ENCODE peak calls at places on chromosomes 3 and 15, in six cellular contexts. O is HepG2; H is activated naive CD8-positive, alpha-beta T cell treated with anti-CD3 and anti-CD28 coated beads, Interleukin-2, amount 50 U/mL, for 16 hours; V is kidney glomerular epithelial cell; Y is activated gamma-delta T cell treated with Interleukin-2 at 50 U/mL for 16 hours; X is A172. Z is an unnamed sample.

GRCh38 chr15:82086243-82086995 is 40.6 kb upstream of the MEX3B start:
- DNase-seq in V (no peak), H (no peak), O (no peak), X (no peak), Y (no peak), Z (no peak)

GRCh38 chr3:43259626-43260025 is 26.7 kb upstream of the SNRK start:
- DNase-seq in O (no peak), H (no peak), Y (no peak), X (peak), V (no peak), Z (no peak)

GRCh38 chr3:71127463-71128243 is 455.9 kb downstream of the FOXP1 start:
- DNase-seq in O (no peak), Y (no peak), V (no peak), X (peak), H (no peak), Z (no peak)

GRCh38 chr15:96746621-96747155 is 416.2 kb downstream of the NR2F2 start:
- DNase-seq in Y (no peak), H (no peak), X (no peak), V (no peak), O (no peak), Z (no peak)

GRCh38 chr15:43516801-43517353 is 531 bp upstream of the MAP1A start:
- DNase-seq in V (no peak), Y (no peak), H (no peak), O (no peak), X (peak), Z (no peak)

GRCh38 chr3:4979401-4980228 is at the start of gene BHLHE40:
- DNase-seq in O (no peak), H (no peak), X (no peak), V (no peak), Y (no peak), Z (no peak)

GRCh38 chr15:42544858-42545629 is 3.5 kb downstream of the LRRC57 start:
- DNase-seq in X (peak), V (no peak), O (no peak), Y (no peak), H (no peak), Z (peak)

GRCh38 chr3:499362-499761 is 302.8 kb downstream of the CHL1 start:
- DNase-seq in X (no peak), V (no peak), O (no peak), Y (no peak), H (no peak), Z (no peak)

GRCh38 chr3:110576962-110577361 is 494.7 kb upstream of the NECTIN3 start:
- DNase-seq in Y (no peak), H (no peak), V (peak), O (no peak), X (peak), Z (no peak)

GRCh38 chr3:132626955-132627354 is 29.9 kb downstream of the ACKR4 start:
- DNase-seq in Y (no peak), H (no peak), X (no peak), O (no peak), V (no peak), Z (no peak)

GRCh38 chr3:193928354-193929209 is 207.4 kb upstream of the HES1 start:
- DNase-seq in V (peak), Y (no peak), H (no peak), X (peak), O (no peak), Z (peak)

GRCh38 chr15:48086582-48086981 is 34.2 kb upstream of the SLC24A5 start:
- DNase-seq in V (no peak), X (peak), O (no peak), H (no peak), Y (no peak), Z (no peak)

Z was measured in hippocampal formation.